ENCODE peak calls at places on chromosomes 3 and 15, in seven cellular contexts. D, K, S, C, F, L and N are unnamed samples.

GRCh38 chr3:66938338-66938963 is 59.7 kb upstream of the KBTBD8 start:
- DNase-seq in D (peak; percentile 43), K (peak; percentile 39), S (peak; percentile 44), C (peak; percentile 54), F (peak; percentile 64), L (peak; percentile 5), N (peak; percentile 56)

GRCh38 chr3:171971919-171972526 is 67.4 kb upstream of the FNDC3B start:
- DNase-seq in D (no peak), K (no peak), S (no peak), C (no peak), F (no peak), L (no peak), N (no peak)

GRCh38 chr15:41772720-41773331 is 1.5 kb upstream of the MAPKBP1 start:
- DNase-seq in D (peak; percentile 73), K (peak; percentile 48), S (peak; percentile 49), C (no peak), F (peak; percentile 70), L (peak; percentile 65), N (peak; percentile 45)

GRCh38 chr3:173789530-173789929 is 392.0 kb downstream of the NLGN1 start:
- DNase-seq in D (no peak), K (no peak), S (no peak), C (no peak), F (no peak), L (no peak), N (no peak)

GRCh38 chr3:60636846-60637245 is 614.4 kb downstream of the FHIT start:
- DNase-seq in D (no peak), K (no peak), S (no peak), C (no peak), F (no peak), L (no peak), N (no peak)

GRCh38 chr15:66834863-66835557 is 133.0 kb downstream of the SMAD6 start:
- DNase-seq in D (no peak), K (peak; percentile 70), S (no peak), C (no peak), F (no peak), L (no peak), N (no peak)

GRCh38 chr3:150912501-150912900 is 7.3 kb upstream of the MINDY4B start:
- DNase-seq in D (no peak), K (no peak), S (no peak), C (no peak), F (no peak), L (no peak), N (no peak)

GRCh38 chr3:106673926-106674569 is 703.2 kb upstream of the CCDC54 start:
- DNase-seq in D (no peak), K (no peak), S (no peak), C (no peak), F (no peak), L (no peak), N (no peak)

GRCh38 chr3:37183375-37183831 is 9.0 kb upstream of the LRRFIP2 start:
- DNase-seq in D (no peak), K (no peak), S (peak; percentile 73), C (no peak), F (no peak), L (no peak), N (no peak)

GRCh38 chr3:48715179-48715800 is 1.7 kb downstream of the IP6K2 start:
- DNase-seq in D (no peak), K (no peak), S (no peak), C (no peak), F (no peak), L (no peak), N (no peak)

GRCh38 chr3:38544926-38545325 is 48.8 kb downstream of the EXOG start:
- DNase-seq in D (no peak), K (no peak), S (no peak), C (no peak), F (no peak), L (no peak), N (no peak)

GRCh38 chr3:101938262-101938847 is 89.0 kb downstream of the NFKBIZ start:
- DNase-seq in D (no peak), K (no peak), S (no peak), C (no peak), F (peak; percentile 31), L (no peak), N (no peak)

GRCh38 chr3:157333551-157333991 is 103.1 kb upstream of the PTX3 start:
- DNase-seq in D (no peak), K (no peak), S (no peak), C (no peak), F (no peak), L (no peak), N (no peak)

GRCh38 chr3:33792167-33792892 is 6.1 kb upstream of the PDCD6IP start:
- DNase-seq in D (no peak), K (no peak), S (no peak), C (no peak), F (no peak), L (no peak), N (no peak)

GRCh38 chr15:23857028-23857641 is 170.0 kb upstream of the NDN start:
- DNase-seq in D (peak; percentile 53), K (peak; percentile 69), S (no peak), C (no peak), F (peak; percentile 52), L (no peak), N (peak; percentile 9)

GRCh38 chr3:10472877-10473440 is 32.4 kb downstream of the ATP2B2 start:
- DNase-seq in D (no peak), K (no peak), S (no peak), C (no peak), F (no peak), L (no peak), N (no peak)

GRCh38 chr3:126186271-126186670 is 5.9 kb upstream of the ALDH1L1 start:
- DNase-seq in D (no peak), K (no peak), S (no peak), C (no peak), F (no peak), L (no peak), N (no peak)

GRCh38 chr3:43970920-43971319 is 270.8 kb upstream of the TOPAZ1 start:
- DNase-seq in D (no peak), K (no peak), S (no peak), C (no peak), F (no peak), L (no peak), N (no peak)

GRCh38 chr15:32637704-32638103 is 3.8 kb upstream of the SCG5 start:
- DNase-seq in D (no peak), K (no peak), S (no peak), C (no peak), F (no peak), L (no peak), N (no peak)

GRCh38 chr3:161549251-161549650 is 52.6 kb downstream of the OTOL1 start:
- DNase-seq in D (no peak), K (no peak), S (no peak), C (no peak), F (no peak), L (no peak), N (no peak)
- TF ChIP-seq SP1 in D (no peak), K (no peak), S (no peak), C (no peak), F (no peak), L (no peak), N (no peak)

GRCh38 chr15:98403569-98403968 is 244.8 kb upstream of the IGF1R start:
- DNase-seq in D (no peak), K (no peak), S (no peak), C (no peak), F (peak; percentile 23), L (no peak), N (no peak)
- TF ChIP-seq SP1 in D (no peak), K (no peak), S (no peak), C (no peak), F (no peak), L (no peak), N (no peak)

DNA sequence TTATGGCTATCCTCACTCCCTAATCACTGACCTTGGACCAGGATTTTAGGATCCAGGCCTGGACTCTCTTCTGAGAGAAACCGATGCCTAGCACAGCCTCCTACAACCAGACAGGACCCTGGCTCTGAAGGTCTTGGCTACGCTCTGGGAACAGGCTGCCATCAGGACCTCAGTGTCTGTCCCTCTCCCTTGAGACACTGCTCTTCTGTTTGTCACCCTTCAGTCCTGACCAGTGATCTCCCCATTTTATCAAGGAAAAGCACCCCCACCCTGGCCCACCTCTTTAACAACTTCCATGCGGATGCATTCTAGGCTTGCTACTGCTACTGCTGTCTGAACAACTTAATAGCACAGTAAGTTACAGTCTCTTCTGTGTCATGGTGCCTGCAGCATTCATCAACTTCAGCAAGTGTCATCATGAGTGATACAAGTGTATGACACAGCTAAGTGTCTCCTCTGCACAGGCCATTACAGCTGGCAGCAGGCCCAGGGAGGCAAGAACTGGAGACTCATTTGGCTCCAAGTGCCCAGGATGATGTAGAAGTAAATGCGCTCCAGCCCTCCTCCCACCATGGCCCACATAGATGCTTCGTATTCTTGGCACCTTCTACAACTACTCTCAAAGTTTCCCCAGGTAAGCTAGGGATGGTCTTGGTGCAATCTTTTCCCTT is 302.4 kb downstream of the EPHB1 start:
- DNase-seq in D (no peak), K (no peak), S (no peak), C (no peak), F (no peak), L (no peak), N (no peak)
- TF ChIP-seq SP1 in D (no peak), K (no peak), S (no peak), C (no peak), F (no peak), L (no peak), N (no peak)

DNA sequence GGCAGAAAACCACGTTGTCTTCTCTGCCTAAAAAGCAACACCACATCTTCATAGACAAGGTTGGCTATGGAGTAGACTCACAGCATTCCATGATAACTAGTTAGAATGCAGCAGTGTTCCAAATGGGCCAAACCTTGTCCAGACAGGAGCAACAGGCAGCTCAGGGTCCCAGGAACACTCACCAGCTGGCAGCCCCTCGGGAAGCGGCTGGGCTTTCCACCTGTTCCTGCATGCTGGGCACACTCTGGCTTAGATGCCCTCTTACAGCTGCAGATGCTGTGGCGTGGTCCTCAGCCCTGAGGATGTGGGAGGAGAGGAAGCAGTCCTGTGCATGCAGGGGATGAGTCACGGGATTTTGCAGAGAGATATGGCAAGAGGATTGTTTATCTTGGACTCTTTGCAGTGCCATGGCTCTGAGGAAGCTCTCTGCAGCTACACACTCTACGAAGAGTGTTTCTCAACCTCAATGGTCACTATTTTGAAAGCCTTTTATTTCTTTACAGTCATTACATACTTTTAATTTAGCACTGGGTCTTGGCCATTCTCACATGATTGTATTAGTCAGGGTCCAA is 11.3 kb downstream of the NRROS start:
- DNase-seq in D (peak; percentile 36), K (no peak), S (no peak), C (no peak), F (peak; percentile 85), L (no peak), N (no peak)
- TF ChIP-seq SP1 in D (no peak), K (no peak), S (no peak), C (no peak), F (peak; percentile 25), L (no peak), N (no peak)

DNA sequence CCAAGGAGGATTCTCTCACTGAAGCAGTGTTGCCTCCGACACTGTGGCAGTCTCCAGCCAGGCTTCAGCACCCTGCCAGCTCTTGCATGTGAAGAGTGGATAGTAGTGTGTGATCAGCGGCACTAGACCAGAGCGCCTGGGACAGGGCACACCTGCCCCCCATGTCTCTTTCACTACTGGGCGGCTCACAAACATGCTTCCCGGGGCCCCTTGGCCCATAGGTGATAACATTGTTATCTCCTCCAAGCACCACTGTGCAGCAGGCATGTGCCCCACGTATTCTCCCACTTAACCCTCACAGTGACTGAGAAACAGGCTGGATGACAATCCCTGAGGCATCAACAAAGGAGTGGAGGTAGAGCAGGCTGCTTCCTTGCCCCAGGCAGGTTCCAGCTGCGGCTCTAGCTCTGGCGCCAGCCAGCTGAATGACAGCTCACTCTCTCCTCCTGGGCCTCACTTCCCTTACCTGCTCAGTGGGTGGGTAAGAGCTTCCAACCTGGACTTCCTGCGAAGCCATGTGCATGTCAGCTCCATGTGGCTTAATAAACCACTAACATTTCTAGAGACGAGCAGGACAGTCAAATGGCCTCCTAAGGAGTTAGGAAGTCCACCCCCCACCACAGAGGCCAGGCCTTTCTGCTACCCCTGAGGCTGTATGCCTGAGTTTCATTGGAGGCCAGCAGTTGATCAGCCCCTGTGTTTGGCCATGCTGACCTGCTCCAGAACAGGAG is 37.8 kb downstream of the KLF13 start:
- DNase-seq in D (no peak), K (no peak), S (no peak), C (no peak), F (peak; percentile 55), L (no peak), N (no peak)
- TF ChIP-seq SP1 in D (no peak), K (no peak), S (no peak), C (no peak), F (no peak), L (no peak), N (no peak)